ENCODE peak calls at places on chromosome 17, in four cellular contexts. G is stimulated activated CD4-positive, alpha-beta T cell treated with anti-CD3 and anti-CD28 coated beads, Interleukin-15, amount 100 ng/mL, for 1 hour; R is NCI-H2171; Z is amniotic stem cell. T is an unnamed sample.

GRCh38 chr17:44362479-44362963 is 1.1 kb downstream of the FAM171A2 start:
- DNase-seq in G (no peak), R (no peak), Z (no peak), T (no peak)

GRCh38 chr17:6823011-6823442 is 8.5 kb downstream of the TEKT1 start:
- DNase-seq in G (no peak), R (no peak), Z (no peak), T (peak)

GRCh38 chr17:7296189-7296861 is 1.9 kb upstream of the YBX2 start:
- DNase-seq in G (peak), R (peak), Z (peak), T (no peak)

GRCh38 chr17:49798182-49798581 is 9.7 kb downstream of the KAT7 start:
- DNase-seq in G (no peak), R (no peak), Z (no peak), T (no peak)

GRCh38 chr17:28744104-28744801 is 442 bp downstream of the TRAF4 start:
- DNase-seq in G (peak), R (peak), Z (no peak), T (no peak)

GRCh38 chr17:44199553-44200477 is at the start of gene ATXN7L3:
- DNase-seq in G (peak), R (peak), Z (peak), T (peak)

GRCh38 chr17:49976163-49976827 is 7.3 kb downstream of the DLX4 start:
- DNase-seq in G (no peak), R (no peak), Z (no peak), T (no peak)

GRCh38 chr17:47240375-47240764 is 13.3 kb upstream of the ITGB3 start:
- DNase-seq in G (no peak), R (no peak), Z (no peak), T (no peak)

GRCh38 chr17:74222399-74222798 is 9.0 kb downstream of the TTYH2 start:
- DNase-seq in G (no peak), R (no peak), Z (no peak), T (no peak)

GRCh38 chr17:50219939-50220465 is 18.6 kb upstream of the COL1A1 start:
- DNase-seq in G (no peak), R (no peak), Z (no peak), T (no peak)

GRCh38 chr17:78407387-78407990 is 29.0 kb downstream of the PGS1 start:
- DNase-seq in G (no peak), R (no peak), Z (no peak), T (no peak)

GRCh38 chr17:72145972-72146755 is 25.3 kb downstream of the SOX9 start:
- DNase-seq in G (no peak), R (no peak), Z (no peak), T (no peak)

T was measured in HS-5.